ENCODE peak calls at places on chromosomes 12 and 14, in nine cellular contexts. I, Z, Y, H, Q, N, B, R and G are unnamed samples.

GRCh38 chr12:93441111-93441616 is 583 bp downstream of the UBE2N start:
- DNase-seq in H (peak; percentile 33), Q (no peak), R (no peak), N (no peak), I (peak; percentile 42), B (peak; percentile 51), Z (peak; percentile 74), Y (peak; percentile 50), G (peak; percentile 17)

GRCh38 chr12:122080149-122081107 is 1.9 kb downstream of the MLXIP start:
- DNase-seq in I (no peak), N (peak; percentile 27), Y (no peak), R (peak; percentile 94), H (peak; percentile 53), Z (peak; percentile 90), B (no peak), Q (no peak), G (no peak)

GRCh38 chr12:30882706-30883105 is 43.8 kb upstream of the TSPAN11 start:
- DNase-seq in Y (no peak), Z (no peak), H (no peak), R (peak; percentile 30), B (no peak), I (no peak), Q (no peak), N (no peak), G (no peak)

GRCh38 chr12:122843472-122843871 is 8.2 kb downstream of the HIP1R start:
- DNase-seq in R (no peak), Q (no peak), I (no peak), Z (no peak), B (no peak), H (no peak), Y (no peak), N (no peak), G (no peak)

GRCh38 chr12:40224439-40225291 is at the start of gene LRRK2:
- DNase-seq in Q (no peak), R (peak; percentile 67), H (peak; percentile 88), I (peak; percentile 50), B (peak; percentile 46), Z (peak; percentile 90), N (peak; percentile 52), Y (no peak), G (peak; percentile 63)

GRCh38 chr14:68910540-68910939 is 68.6 kb downstream of the ACTN1 start:
- DNase-seq in Z (no peak), Y (peak; percentile 24), I (no peak), B (no peak), R (peak; percentile 21), H (no peak), N (no peak), Q (peak; percentile 31), G (no peak)

GRCh38 chr14:71206766-71207371 is 299.6 kb downstream of the PCNX1 start:
- DNase-seq in N (peak; percentile 72), Q (peak; percentile 56), H (peak; percentile 55), Z (peak; percentile 90), Y (no peak), B (no peak), R (peak; percentile 89), I (no peak), G (no peak)

GRCh38 chr12:87216436-87216835 is 812.8 kb downstream of the C12orf50 start:
- DNase-seq in Q (no peak), R (peak; percentile 70), Z (no peak), I (no peak), Y (no peak), N (no peak), H (no peak), B (no peak), G (no peak)

GRCh38 chr12:123358035-123358434 is 6.6 kb downstream of the SBNO1 start:
- DNase-seq in B (no peak), Z (no peak), H (no peak), I (no peak), Q (no peak), Y (no peak), N (no peak), R (no peak), G (no peak)

GRCh38 chr12:127628655-127629054 is 638.3 kb upstream of the TMEM132C start:
- DNase-seq in B (no peak), H (no peak), Z (no peak), Q (no peak), Y (no peak), N (no peak), R (peak; percentile 87), I (no peak), G (no peak)

GRCh38 chr12:90712671-90713070 is 242.3 kb downstream of the CCER1 start:
- DNase-seq in I (no peak), Y (no peak), Q (no peak), N (no peak), Z (no peak), H (no peak), B (no peak), R (no peak), G (no peak)

GRCh38 chr12:57852620-57853509 is 6.3 kb upstream of the CTDSP2 start:
- DNase-seq in H (peak; percentile 56), N (no peak), Y (no peak), Q (no peak), I (no peak), Z (peak; percentile 89), R (no peak), B (peak; percentile 47), G (no peak)
- TF ChIP-seq CTCF in H (peak; percentile 41), N (no peak), Y (no peak), Q (peak; percentile 3), I (no peak), Z (peak; percentile 17), R (no peak), B (peak; percentile 36), G (no peak)

DNA sequence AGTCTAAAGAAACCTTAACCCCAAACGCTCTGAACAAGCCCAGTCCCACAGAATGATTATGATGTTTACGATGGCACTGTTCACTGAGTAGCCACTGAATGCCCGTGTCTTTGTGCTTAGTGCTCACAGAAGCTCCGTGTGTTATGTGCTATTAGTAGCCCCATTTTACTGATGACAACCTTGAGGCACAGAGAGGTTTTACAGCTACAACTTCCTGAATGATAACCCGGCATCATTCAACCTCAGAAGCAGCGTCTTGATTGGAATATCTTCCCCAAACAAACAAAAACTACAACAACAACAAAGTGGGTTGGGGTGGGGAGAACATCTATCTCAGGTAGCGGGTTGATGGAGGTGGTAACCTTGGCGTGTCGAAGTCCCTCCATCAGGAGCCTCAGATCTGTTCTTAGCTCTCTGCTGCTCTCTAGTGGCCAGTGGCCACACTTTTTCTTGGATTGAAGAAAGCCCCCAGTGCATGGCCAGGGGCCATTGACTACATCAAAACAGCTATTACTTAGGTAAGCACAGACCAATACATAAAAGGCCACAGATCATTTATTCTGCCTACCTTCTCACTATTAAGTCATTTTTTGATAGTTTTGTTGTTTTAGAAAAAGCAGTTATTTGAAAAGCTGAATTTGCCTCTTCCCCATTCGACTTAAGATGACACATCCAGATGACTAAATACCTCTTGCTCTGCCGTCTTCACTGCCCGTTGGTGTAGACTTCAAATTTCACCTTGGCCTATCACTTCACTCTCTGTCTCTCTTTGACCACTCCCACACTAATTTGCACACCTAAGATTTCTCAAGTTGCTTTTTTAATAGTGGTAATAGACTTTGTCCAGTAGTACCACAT is 376.9 kb downstream of the GALC start:
- DNase-seq in B (peak; percentile 79), Y (peak; percentile 58), Z (no peak), N (no peak), H (peak; percentile 21), R (peak; percentile 54), I (peak; percentile 50), Q (peak; percentile 37), G (peak; percentile 37)
- TF ChIP-seq CTCF in B (peak; percentile 79), Y (peak; percentile 76), Z (peak; percentile 49), N (peak; percentile 73), H (peak; percentile 77), R (peak; percentile 81), I (peak; percentile 80), Q (peak; percentile 77), G (peak; percentile 72)

DNA sequence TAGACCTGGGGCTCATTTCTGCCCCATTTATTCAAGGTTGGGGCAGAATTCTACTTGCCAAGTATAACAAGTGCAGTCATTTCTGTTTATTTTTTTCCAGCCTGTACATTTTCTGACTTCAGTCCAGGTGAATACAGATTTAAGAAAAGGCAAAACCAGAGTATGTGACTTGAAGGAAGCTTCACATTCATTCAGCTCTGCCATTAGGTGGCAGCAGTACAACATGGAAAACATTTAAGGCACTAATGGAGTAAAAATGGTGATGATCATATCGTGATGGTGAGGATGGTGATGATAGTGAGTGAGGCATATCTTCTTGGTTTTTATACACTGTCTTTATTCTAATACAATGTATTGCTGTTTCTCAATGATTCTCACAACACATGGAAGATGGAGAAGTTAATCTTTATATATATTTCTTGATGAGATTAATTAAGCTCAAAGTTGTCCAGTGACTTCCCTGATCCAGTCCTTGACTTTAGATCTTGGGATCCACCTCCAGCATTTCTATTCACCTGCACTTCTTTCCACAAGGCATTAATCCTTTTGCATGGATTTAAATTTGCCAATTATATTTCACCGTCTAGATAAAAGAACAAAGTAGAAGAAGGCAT is 176.7 kb upstream of the SEL1L start:
- DNase-seq in B (peak; percentile 33), R (peak; percentile 28), H (no peak), Q (peak; percentile 5), N (no peak), Z (no peak), Y (peak; percentile 21), I (no peak), G (no peak)
- TF ChIP-seq CTCF in B (peak; percentile 34), R (peak; percentile 44), H (peak; percentile 72), Q (peak; percentile 61), N (peak; percentile 73), Z (peak; percentile 57), Y (peak; percentile 77), I (peak; percentile 74), G (peak; percentile 49)

GRCh38 chr14:65810326-65810725 is 397.8 kb downstream of the FUT8 start:
- DNase-seq in B (peak; percentile 30), R (no peak), Z (no peak), N (no peak), I (no peak), Y (no peak), H (no peak), Q (no peak), G (no peak)
- TF ChIP-seq CTCF in B (no peak), R (no peak), Z (no peak), N (no peak), I (no peak), Y (no peak), H (no peak), Q (no peak), G (no peak)

DNA sequence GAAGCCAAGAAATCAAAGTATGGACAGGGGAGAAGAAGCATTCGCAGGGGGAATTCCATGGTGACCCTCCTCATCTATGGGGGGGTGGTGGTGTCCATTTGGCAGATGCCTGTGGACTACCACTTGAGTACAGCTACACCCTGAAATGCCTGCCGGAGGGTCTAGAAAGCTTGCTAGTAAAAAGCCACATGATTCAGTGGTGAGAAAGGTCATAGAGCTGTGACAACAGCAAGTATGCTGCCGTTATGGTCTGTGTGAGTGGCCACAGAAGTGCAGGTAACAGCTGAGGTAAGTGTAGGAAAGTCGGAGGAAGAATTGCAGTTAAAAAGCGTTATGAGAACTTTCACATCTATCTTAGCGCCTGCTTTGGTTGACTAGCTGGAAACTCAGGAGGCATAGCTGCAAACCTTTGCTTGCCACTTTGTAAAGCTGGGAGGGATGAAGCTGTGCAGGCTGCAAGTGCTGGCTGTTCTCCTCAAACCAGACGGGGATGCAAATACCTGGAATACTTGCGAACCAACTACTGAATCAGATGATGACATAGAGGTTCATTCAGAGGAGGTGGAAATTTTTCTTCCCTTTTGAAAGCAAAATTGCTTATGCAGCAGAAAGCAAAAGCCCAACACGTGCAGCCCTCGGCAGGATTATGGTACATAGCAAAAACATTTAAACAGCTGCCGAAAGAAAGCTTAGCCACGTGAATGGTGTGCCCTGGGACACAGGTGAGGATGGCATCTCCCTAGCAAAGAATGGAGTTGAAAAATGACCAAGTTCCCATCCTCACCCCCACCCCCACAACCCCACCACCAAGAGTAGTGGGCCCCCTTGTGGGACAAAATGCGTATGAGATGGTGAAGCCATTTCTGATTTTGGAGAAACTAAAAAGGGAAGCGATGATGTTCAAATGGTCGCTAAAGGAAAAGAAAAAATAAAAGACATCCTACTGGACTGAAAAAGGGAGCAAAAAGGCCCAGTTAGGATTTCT is 287.0 kb downstream of the RERGL start:
- DNase-seq in R (no peak), H (no peak), B (no peak), I (no peak), Q (no peak), N (no peak), Z (no peak), Y (no peak), G (no peak)
- TF ChIP-seq CTCF in R (no peak), H (no peak), B (no peak), I (no peak), Q (no peak), N (no peak), Z (no peak), Y (no peak), G (no peak)